ENCODE peak calls at places on chromosome 2, in seven cellular contexts. One of them, this sample, is unnamed.

GRCh38 chr2:121258066-121258465 is 26.9 kb downstream of the TFCP2L1 start:
- DNase-seq in activated CD4-positive, alpha-beta T cell treated with anti-CD3 and anti-CD28 coated beads, Interleukin-2, amount 50 U/mL, for 4 hours: no peak
- DNase-seq in stimulated activated CD4-positive, alpha-beta T cell treated with anti-CD3 and anti-CD28 coated beads, TNF-alpha, amount 100 ng/mL, for 24 hours: no peak
- DNase-seq in kidney glomerular epithelial cell: no peak
- DNase-seq in SK-N-DZ: no peak
- DNase-seq in T-cell: no peak
- DNase-seq in sigmoid colon: peak; percentile 51
- DNase-seq in this sample: no peak

GRCh38 chr2:69464575-69464974 is 27.3 kb upstream of the NFU1 start:
- DNase-seq in activated CD4-positive, alpha-beta T cell treated with anti-CD3 and anti-CD28 coated beads, Interleukin-2, amount 50 U/mL, for 4 hours: no peak
- DNase-seq in stimulated activated CD4-positive, alpha-beta T cell treated with anti-CD3 and anti-CD28 coated beads, TNF-alpha, amount 100 ng/mL, for 24 hours: no peak
- DNase-seq in kidney glomerular epithelial cell: peak; percentile 1
- DNase-seq in SK-N-DZ: no peak
- DNase-seq in T-cell: no peak
- DNase-seq in sigmoid colon: peak; percentile 82
- DNase-seq in this sample: no peak

GRCh38 chr2:149743842-149744468 is 156.4 kb upstream of the MMADHC start:
- DNase-seq in activated CD4-positive, alpha-beta T cell treated with anti-CD3 and anti-CD28 coated beads, Interleukin-2, amount 50 U/mL, for 4 hours: no peak
- DNase-seq in stimulated activated CD4-positive, alpha-beta T cell treated with anti-CD3 and anti-CD28 coated beads, TNF-alpha, amount 100 ng/mL, for 24 hours: no peak
- DNase-seq in kidney glomerular epithelial cell: peak; percentile 24
- DNase-seq in SK-N-DZ: no peak
- DNase-seq in T-cell: no peak
- DNase-seq in sigmoid colon: no peak
- DNase-seq in this sample: peak; percentile 73

GRCh38 chr2:111200333-111200879 is 79.7 kb downstream of the BCL2L11 start:
- DNase-seq in activated CD4-positive, alpha-beta T cell treated with anti-CD3 and anti-CD28 coated beads, Interleukin-2, amount 50 U/mL, for 4 hours: no peak
- DNase-seq in stimulated activated CD4-positive, alpha-beta T cell treated with anti-CD3 and anti-CD28 coated beads, TNF-alpha, amount 100 ng/mL, for 24 hours: no peak
- DNase-seq in kidney glomerular epithelial cell: no peak
- DNase-seq in SK-N-DZ: peak; percentile 68
- DNase-seq in T-cell: no peak
- DNase-seq in sigmoid colon: no peak
- DNase-seq in this sample: no peak

GRCh38 chr2:206693399-206694137 is 24.6 kb downstream of the DYTN start:
- DNase-seq in activated CD4-positive, alpha-beta T cell treated with anti-CD3 and anti-CD28 coated beads, Interleukin-2, amount 50 U/mL, for 4 hours: no peak
- DNase-seq in stimulated activated CD4-positive, alpha-beta T cell treated with anti-CD3 and anti-CD28 coated beads, TNF-alpha, amount 100 ng/mL, for 24 hours: no peak
- DNase-seq in kidney glomerular epithelial cell: peak; percentile 54
- DNase-seq in SK-N-DZ: peak; percentile 68
- DNase-seq in T-cell: no peak
- DNase-seq in sigmoid colon: no peak
- DNase-seq in this sample: peak; percentile 75

GRCh38 chr2:179936654-179937053 is 70.4 kb downstream of the CWC22 start:
- DNase-seq in activated CD4-positive, alpha-beta T cell treated with anti-CD3 and anti-CD28 coated beads, Interleukin-2, amount 50 U/mL, for 4 hours: no peak
- DNase-seq in stimulated activated CD4-positive, alpha-beta T cell treated with anti-CD3 and anti-CD28 coated beads, TNF-alpha, amount 100 ng/mL, for 24 hours: no peak
- DNase-seq in kidney glomerular epithelial cell: peak; percentile 6
- DNase-seq in SK-N-DZ: peak; percentile 15
- DNase-seq in T-cell: no peak
- DNase-seq in sigmoid colon: no peak
- DNase-seq in this sample: peak; percentile 38

GRCh38 chr2:216001612-216002215 is 11.6 kb downstream of the MREG start:
- DNase-seq in activated CD4-positive, alpha-beta T cell treated with anti-CD3 and anti-CD28 coated beads, Interleukin-2, amount 50 U/mL, for 4 hours: no peak
- DNase-seq in stimulated activated CD4-positive, alpha-beta T cell treated with anti-CD3 and anti-CD28 coated beads, TNF-alpha, amount 100 ng/mL, for 24 hours: no peak
- DNase-seq in kidney glomerular epithelial cell: no peak
- DNase-seq in SK-N-DZ: no peak
- DNase-seq in T-cell: no peak
- DNase-seq in sigmoid colon: no peak
- DNase-seq in this sample: no peak

GRCh38 chr2:212480447-212480846 is 58.2 kb downstream of the ERBB4 start:
- DNase-seq in activated CD4-positive, alpha-beta T cell treated with anti-CD3 and anti-CD28 coated beads, Interleukin-2, amount 50 U/mL, for 4 hours: no peak
- DNase-seq in stimulated activated CD4-positive, alpha-beta T cell treated with anti-CD3 and anti-CD28 coated beads, TNF-alpha, amount 100 ng/mL, for 24 hours: no peak
- DNase-seq in kidney glomerular epithelial cell: no peak
- DNase-seq in SK-N-DZ: no peak
- DNase-seq in T-cell: no peak
- DNase-seq in sigmoid colon: no peak
- DNase-seq in this sample: no peak

GRCh38 chr2:179264238-179265081 is at the start of gene SESTD1:
- DNase-seq in activated CD4-positive, alpha-beta T cell treated with anti-CD3 and anti-CD28 coated beads, Interleukin-2, amount 50 U/mL, for 4 hours: peak; percentile 37
- DNase-seq in stimulated activated CD4-positive, alpha-beta T cell treated with anti-CD3 and anti-CD28 coated beads, TNF-alpha, amount 100 ng/mL, for 24 hours: peak; percentile 22
- DNase-seq in kidney glomerular epithelial cell: no peak
- DNase-seq in SK-N-DZ: peak; percentile 59
- DNase-seq in T-cell: peak; percentile 30
- DNase-seq in sigmoid colon: peak; percentile 85
- DNase-seq in this sample: no peak

GRCh38 chr2:68743531-68743930 is 8.9 kb downstream of the ARHGAP25 start:
- DNase-seq in activated CD4-positive, alpha-beta T cell treated with anti-CD3 and anti-CD28 coated beads, Interleukin-2, amount 50 U/mL, for 4 hours: no peak
- DNase-seq in stimulated activated CD4-positive, alpha-beta T cell treated with anti-CD3 and anti-CD28 coated beads, TNF-alpha, amount 100 ng/mL, for 24 hours: no peak
- DNase-seq in kidney glomerular epithelial cell: no peak
- DNase-seq in SK-N-DZ: no peak
- DNase-seq in T-cell: no peak
- DNase-seq in sigmoid colon: no peak
- DNase-seq in this sample: no peak

GRCh38 chr2:189192766-189193165 is 13.2 kb upstream of the COL5A2 start:
- DNase-seq in activated CD4-positive, alpha-beta T cell treated with anti-CD3 and anti-CD28 coated beads, Interleukin-2, amount 50 U/mL, for 4 hours: no peak
- DNase-seq in stimulated activated CD4-positive, alpha-beta T cell treated with anti-CD3 and anti-CD28 coated beads, TNF-alpha, amount 100 ng/mL, for 24 hours: no peak
- DNase-seq in kidney glomerular epithelial cell: no peak
- DNase-seq in SK-N-DZ: no peak
- DNase-seq in T-cell: no peak
- DNase-seq in sigmoid colon: no peak
- DNase-seq in this sample: no peak

GRCh38 chr2:239223330-239224248 is 177.2 kb downstream of the HDAC4 start:
- DNase-seq in activated CD4-positive, alpha-beta T cell treated with anti-CD3 and anti-CD28 coated beads, Interleukin-2, amount 50 U/mL, for 4 hours: no peak
- DNase-seq in stimulated activated CD4-positive, alpha-beta T cell treated with anti-CD3 and anti-CD28 coated beads, TNF-alpha, amount 100 ng/mL, for 24 hours: no peak
- DNase-seq in kidney glomerular epithelial cell: no peak
- DNase-seq in SK-N-DZ: no peak
- DNase-seq in T-cell: no peak
- DNase-seq in sigmoid colon: peak; percentile 83
- DNase-seq in this sample: no peak

GRCh38 chr2:103788875-103789715 is 1027.3 kb downstream of the TMEM182 start:
- DNase-seq in activated CD4-positive, alpha-beta T cell treated with anti-CD3 and anti-CD28 coated beads, Interleukin-2, amount 50 U/mL, for 4 hours: no peak
- DNase-seq in stimulated activated CD4-positive, alpha-beta T cell treated with anti-CD3 and anti-CD28 coated beads, TNF-alpha, amount 100 ng/mL, for 24 hours: no peak
- DNase-seq in kidney glomerular epithelial cell: peak; percentile 87
- DNase-seq in SK-N-DZ: no peak
- DNase-seq in T-cell: no peak
- DNase-seq in sigmoid colon: no peak
- DNase-seq in this sample: peak; percentile 93

GRCh38 chr2:111656893-111657292 is 227.1 kb downstream of the ANAPC1 start:
- DNase-seq in activated CD4-positive, alpha-beta T cell treated with anti-CD3 and anti-CD28 coated beads, Interleukin-2, amount 50 U/mL, for 4 hours: no peak
- DNase-seq in stimulated activated CD4-positive, alpha-beta T cell treated with anti-CD3 and anti-CD28 coated beads, TNF-alpha, amount 100 ng/mL, for 24 hours: no peak
- DNase-seq in kidney glomerular epithelial cell: no peak
- DNase-seq in SK-N-DZ: no peak
- DNase-seq in T-cell: no peak
- DNase-seq in sigmoid colon: no peak
- DNase-seq in this sample: no peak

GRCh38 chr2:143334837-143335236 is 205.6 kb downstream of the ARHGAP15 start:
- DNase-seq in activated CD4-positive, alpha-beta T cell treated with anti-CD3 and anti-CD28 coated beads, Interleukin-2, amount 50 U/mL, for 4 hours: no peak
- DNase-seq in stimulated activated CD4-positive, alpha-beta T cell treated with anti-CD3 and anti-CD28 coated beads, TNF-alpha, amount 100 ng/mL, for 24 hours: no peak
- DNase-seq in kidney glomerular epithelial cell: no peak
- DNase-seq in SK-N-DZ: no peak
- DNase-seq in T-cell: no peak
- DNase-seq in sigmoid colon: no peak
- DNase-seq in this sample: no peak

GRCh38 chr2:215409331-215410127 is 26.3 kb downstream of the FN1 start:
- DNase-seq in activated CD4-positive, alpha-beta T cell treated with anti-CD3 and anti-CD28 coated beads, Interleukin-2, amount 50 U/mL, for 4 hours: no peak
- DNase-seq in stimulated activated CD4-positive, alpha-beta T cell treated with anti-CD3 and anti-CD28 coated beads, TNF-alpha, amount 100 ng/mL, for 24 hours: no peak
- DNase-seq in kidney glomerular epithelial cell: no peak
- DNase-seq in SK-N-DZ: no peak
- DNase-seq in T-cell: no peak
- DNase-seq in sigmoid colon: no peak
- DNase-seq in this sample: peak; percentile 51